ENCODE peak calls at places on chromosomes 1 and 21, in four cellular contexts. One of them, this sample, is unnamed.

GRCh38 chr21:15793109-15793508 is 63.3 kb downstream of the USP25 start:
- DNase-seq in K562: no peak
- DNase-seq in GM12878: no peak
- DNase-seq in HepG2: no peak
- DNase-seq in this sample: no peak

GRCh38 chr1:209490013-209490412 is 93.5 kb upstream of the CAMK1G start:
- DNase-seq in K562: no peak
- DNase-seq in GM12878: no peak
- DNase-seq in HepG2: no peak
- DNase-seq in this sample: no peak

GRCh38 chr1:184576822-184577790 is 177.6 kb downstream of the EDEM3 start:
- DNase-seq in K562: no peak
- DNase-seq in GM12878: no peak
- DNase-seq in HepG2: no peak
- DNase-seq in this sample: no peak

GRCh38 chr1:4060850-4061249 is 160.8 kb upstream of the C1orf174 start:
- DNase-seq in K562: no peak
- DNase-seq in GM12878: no peak
- DNase-seq in HepG2: no peak
- DNase-seq in this sample: no peak

GRCh38 chr1:119593836-119594235 is 54.2 kb downstream of the ZNF697 start:
- DNase-seq in K562: no peak
- DNase-seq in GM12878: no peak
- DNase-seq in HepG2: no peak
- DNase-seq in this sample: no peak

GRCh38 chr1:217437375-217437774 is 193.5 kb downstream of the GPATCH2 start:
- DNase-seq in K562: no peak
- DNase-seq in GM12878: no peak
- DNase-seq in HepG2: no peak
- DNase-seq in this sample: no peak

GRCh38 chr21:44994016-44994365 is 54.2 kb downstream of the SLX9 start:
- DNase-seq in K562: no peak
- DNase-seq in GM12878: no peak
- DNase-seq in HepG2: no peak
- DNase-seq in this sample: no peak

GRCh38 chr1:53306168-53306567 is 21.7 kb downstream of the LRP8 start:
- DNase-seq in K562: no peak
- DNase-seq in GM12878: no peak
- DNase-seq in HepG2: no peak
- DNase-seq in this sample: no peak

GRCh38 chr1:36968730-36969129 is 65.6 kb downstream of the GRIK3 start:
- DNase-seq in K562: no peak
- DNase-seq in GM12878: no peak
- DNase-seq in HepG2: no peak
- DNase-seq in this sample: no peak

GRCh38 chr1:47436304-47436978 is 1.4 kb upstream of the FOXD2 start:
- DNase-seq in K562: peak
- DNase-seq in GM12878: peak
- DNase-seq in HepG2: peak
- DNase-seq in this sample: peak

GRCh38 chr1:15476927-15477326 is 1.0 kb downstream of the CELA2B start:
- DNase-seq in K562: peak
- DNase-seq in GM12878: no peak
- DNase-seq in HepG2: no peak
- DNase-seq in this sample: no peak

GRCh38 chr1:232648316-232648715 is 18.4 kb upstream of the SIPA1L2 start:
- DNase-seq in K562: no peak
- DNase-seq in GM12878: no peak
- DNase-seq in HepG2: no peak
- DNase-seq in this sample: no peak

GRCh38 chr1:150973826-150974579 is 632 bp downstream of the CERS2 start:
- DNase-seq in K562: no peak
- DNase-seq in GM12878: no peak
- DNase-seq in HepG2: no peak
- DNase-seq in this sample: no peak

GRCh38 chr1:210246447-210246846 is 13.9 kb downstream of the SERTAD4 start:
- DNase-seq in K562: no peak
- DNase-seq in GM12878: no peak
- DNase-seq in HepG2: no peak
- DNase-seq in this sample: no peak

GRCh38 chr21:45029968-45030636 is 44.3 kb upstream of the ADARB1 start:
- DNase-seq in K562: no peak
- DNase-seq in GM12878: no peak
- DNase-seq in HepG2: no peak
- DNase-seq in this sample: peak

GRCh38 chr1:33007190-33008050 is 29.3 kb downstream of the AK2 start:
- DNase-seq in K562: peak
- DNase-seq in GM12878: no peak
- DNase-seq in HepG2: peak
- DNase-seq in this sample: no peak

GRCh38 chr1:26861889-26862371 is 1.0 kb upstream of the SFN start:
- DNase-seq in K562: no peak
- DNase-seq in GM12878: no peak
- DNase-seq in HepG2: no peak
- DNase-seq in this sample: no peak

GRCh38 chr21:29176721-29177120 is 46.3 kb downstream of the MAP3K7CL start:
- DNase-seq in K562: no peak
- DNase-seq in GM12878: no peak
- DNase-seq in HepG2: no peak
- DNase-seq in this sample: no peak

GRCh38 chr1:20483833-20484525 is 2.0 kb downstream of the CAMK2N1 start:
- DNase-seq in K562: no peak
- DNase-seq in GM12878: no peak
- DNase-seq in HepG2: no peak
- DNase-seq in this sample: no peak

GRCh38 chr1:1355376-1355775 is 3.0 kb downstream of the MXRA8 start:
- DNase-seq in K562: no peak
- DNase-seq in GM12878: no peak
- DNase-seq in HepG2: no peak
- DNase-seq in this sample: peak

GRCh38 chr1:162632743-162633326 is 571 bp downstream of the DDR2 start:
- DNase-seq in K562: no peak
- DNase-seq in GM12878: no peak
- DNase-seq in HepG2: no peak
- DNase-seq in this sample: no peak

GRCh38 chr1:235286667-235287066 is 41.3 kb downstream of the ARID4B start:
- DNase-seq in K562: no peak
- DNase-seq in GM12878: no peak
- DNase-seq in HepG2: no peak
- DNase-seq in this sample: no peak

GRCh38 chr1:1835546-1835945 is 55.3 kb downstream of the GNB1 start:
- DNase-seq in K562: no peak
- DNase-seq in GM12878: no peak
- DNase-seq in HepG2: no peak
- DNase-seq in this sample: no peak

GRCh38 chr1:232669981-232670763 is 40.2 kb upstream of the SIPA1L2 start:
- DNase-seq in K562: no peak
- DNase-seq in GM12878: no peak
- DNase-seq in HepG2: no peak
- DNase-seq in this sample: no peak

GRCh38 chr1:163298340-163298739 is 23.4 kb upstream of the NUF2 start:
- DNase-seq in K562: no peak
- DNase-seq in GM12878: no peak
- DNase-seq in HepG2: no peak
- DNase-seq in this sample: no peak

GRCh38 chr1:79662596-79662995 is 656.1 kb upstream of the ADGRL4 start:
- DNase-seq in K562: no peak
- DNase-seq in GM12878: no peak
- DNase-seq in HepG2: no peak
- DNase-seq in this sample: no peak

GRCh38 chr1:105838071-105838470 is 1218.4 kb upstream of the PRMT6 start:
- DNase-seq in K562: no peak
- DNase-seq in GM12878: no peak
- DNase-seq in HepG2: no peak
- DNase-seq in this sample: no peak

GRCh38 chr1:203680765-203681164 is 54.1 kb downstream of the ATP2B4 start:
- DNase-seq in K562: no peak
- DNase-seq in GM12878: no peak
- DNase-seq in HepG2: no peak
- DNase-seq in this sample: no peak

GRCh38 chr1:236066054-236066453 is 1.2 kb upstream of the NID1 start:
- DNase-seq in K562: no peak
- DNase-seq in GM12878: no peak
- DNase-seq in HepG2: no peak
- DNase-seq in this sample: no peak

GRCh38 chr1:84946631-84947030 is 50.3 kb downstream of the MCOLN2 start:
- DNase-seq in K562: no peak
- DNase-seq in GM12878: no peak
- DNase-seq in HepG2: no peak
- DNase-seq in this sample: no peak

DNA sequence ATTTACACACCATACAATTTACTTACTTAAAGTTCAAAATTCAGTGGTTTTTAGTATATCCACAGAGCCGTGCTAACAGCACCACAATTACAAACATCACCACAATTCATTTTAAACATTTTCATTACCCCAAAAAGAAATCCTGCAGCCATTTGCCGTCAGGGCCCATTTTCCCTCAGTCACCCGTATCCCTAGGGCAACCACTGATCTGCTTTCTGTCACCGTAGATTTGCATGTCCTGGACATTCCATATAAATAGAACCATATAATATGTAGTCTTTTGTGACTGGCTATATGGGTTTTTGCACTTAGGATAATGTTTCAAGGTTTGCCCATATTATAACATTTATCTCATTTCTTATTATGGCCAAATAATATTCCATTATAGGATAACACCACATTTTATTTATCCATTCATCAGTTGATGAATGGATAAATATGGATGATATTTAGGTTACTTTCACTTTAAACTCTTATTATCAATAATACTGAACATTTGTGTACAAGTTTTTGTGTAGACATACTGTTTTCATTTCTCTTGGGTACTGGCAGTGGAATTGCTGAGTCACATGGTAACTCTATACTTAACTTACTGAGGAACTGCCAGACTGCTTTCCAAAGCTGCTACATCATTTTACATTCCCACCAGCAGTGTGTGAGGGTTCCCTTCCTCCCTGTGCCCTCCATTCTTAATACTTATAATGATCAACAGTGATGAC is 68.9 kb downstream of the ST3GAL3 start:
- DNase-seq in K562: no peak
- DNase-seq in GM12878: no peak
- DNase-seq in HepG2: no peak
- DNase-seq in this sample: no peak
- TF ChIP-seq YY1 in K562: no peak
- TF ChIP-seq YY1 in GM12878: no peak
- TF ChIP-seq YY1 in HepG2: no peak
- TF ChIP-seq YY1 in this sample: no peak

GRCh38 chr1:121587777-121588176 is 403.0 kb downstream of the SRGAP2C start:
- DNase-seq in K562: peak
- DNase-seq in GM12878: no peak
- DNase-seq in HepG2: no peak
- DNase-seq in this sample: no peak
- TF ChIP-seq CHD2 in K562: no peak
- TF ChIP-seq CHD2 in GM12878: no peak
- TF ChIP-seq CHD2 in HepG2: no peak
- TF ChIP-seq CHD2 in this sample: no peak

DNA sequence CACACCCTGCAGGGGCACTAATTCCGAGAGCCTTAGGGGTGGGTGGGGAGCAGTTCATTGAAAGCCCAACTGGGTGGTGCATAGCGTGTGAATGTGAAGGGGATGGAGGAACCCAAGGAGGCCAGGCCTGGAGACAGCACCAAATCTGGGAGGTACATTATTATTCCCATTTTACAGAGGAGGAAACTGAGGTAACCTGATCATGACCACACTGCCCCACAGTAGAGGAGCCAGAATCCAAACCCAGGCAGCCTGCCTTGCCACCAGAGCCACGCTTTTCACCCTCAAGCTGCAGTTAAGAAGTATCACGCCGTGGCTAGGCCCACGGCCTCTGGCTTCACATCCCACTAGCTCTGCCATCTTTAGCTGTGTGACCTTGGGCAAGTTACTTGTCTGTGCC is 633 bp upstream of the BSND start:
- DNase-seq in K562: no peak
- DNase-seq in GM12878: no peak
- DNase-seq in HepG2: no peak
- DNase-seq in this sample: no peak
- TF ChIP-seq CBX5 in K562: no peak
- TF ChIP-seq CBX5 in GM12878: no peak
- TF ChIP-seq CBX5 in HepG2: no peak
- TF ChIP-seq CBX5 in this sample: no peak

GRCh38 chr1:240808381-240808780 is 196.4 kb upstream of the GREM2 start:
- DNase-seq in K562: no peak
- DNase-seq in GM12878: no peak
- DNase-seq in HepG2: no peak
- DNase-seq in this sample: no peak
- TF ChIP-seq YY1 in K562: no peak
- TF ChIP-seq YY1 in GM12878: no peak
- TF ChIP-seq YY1 in HepG2: no peak
- TF ChIP-seq YY1 in this sample: no peak

DNA sequence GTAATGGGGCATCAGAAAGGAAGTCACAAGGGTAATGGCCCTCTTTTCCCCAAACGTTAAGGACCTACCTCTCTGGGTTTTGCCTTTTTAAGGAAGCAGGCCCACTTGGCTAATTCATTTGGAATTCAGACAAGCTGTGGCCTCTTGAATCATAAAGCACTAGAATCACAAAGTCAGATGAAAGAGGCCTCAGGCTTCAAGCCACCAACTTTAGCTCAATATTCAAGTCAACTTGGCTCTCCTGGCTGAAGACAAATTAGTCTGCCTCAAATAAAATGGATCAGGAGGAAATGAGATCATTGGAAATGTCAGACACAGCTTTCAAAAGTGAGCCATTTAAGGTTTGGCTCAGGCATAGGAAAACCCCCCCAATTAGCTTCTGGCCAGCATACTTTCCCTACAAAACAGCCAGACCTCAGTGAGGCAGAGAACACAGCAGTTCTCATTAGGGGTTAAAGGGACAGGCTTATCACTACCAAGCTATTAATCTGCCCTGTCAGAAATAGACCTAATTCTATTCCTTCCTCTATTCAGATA is 34.3 kb downstream of the SLC35D1 start:
- DNase-seq in K562: no peak
- DNase-seq in GM12878: no peak
- DNase-seq in HepG2: no peak
- DNase-seq in this sample: no peak
- TF ChIP-seq CHD2 in K562: no peak
- TF ChIP-seq CHD2 in GM12878: no peak
- TF ChIP-seq CHD2 in HepG2: no peak
- TF ChIP-seq CHD2 in this sample: no peak

GRCh38 chr1:201495447-201496295 is 11.3 kb downstream of the CSRP1 start:
- DNase-seq in K562: no peak
- DNase-seq in GM12878: no peak
- DNase-seq in HepG2: peak
- DNase-seq in this sample: no peak
- TF ChIP-seq CBX5 in K562: no peak
- TF ChIP-seq CBX5 in GM12878: no peak
- TF ChIP-seq CBX5 in HepG2: no peak
- TF ChIP-seq CBX5 in this sample: no peak

This sample was measured in H1.